ENCODE peak calls at places on chromosomes 11 and 22, in six cellular contexts. W, E, U, V, I and Y are unnamed samples.
A peak's percentile ranks its signal among the peaks of the same experiment; 100 is the strongest.

GRCh38 chr22:48357961-48358360 is 1469.7 kb downstream of the BRD1 start:
- DNase-seq in E (no peak), U (no peak), W (no peak), V (no peak), I (no peak), Y (no peak)

GRCh38 chr11:134164490-134165370 is 59.0 kb downstream of the NCAPD3 start:
- DNase-seq in V (no peak), I (peak; percentile 6), U (no peak), W (no peak), E (no peak), Y (no peak)

GRCh38 chr11:86632499-86633269 is 39.7 kb downstream of the ME3 start:
- DNase-seq in I (peak; percentile 28), W (peak; percentile 88), E (peak; percentile 84), U (no peak), V (no peak), Y (no peak)

GRCh38 chr11:118415739-118416068 is 14.3 kb downstream of the ATP5MG start:
- DNase-seq in V (peak; percentile 40), W (peak; percentile 94), I (no peak), U (no peak), E (peak; percentile 66), Y (no peak)

GRCh38 chr11:2462986-2463765 is 18.4 kb downstream of the KCNQ1 start:
- DNase-seq in V (peak; percentile 87), E (no peak), I (peak; percentile 65), U (peak; percentile 76), W (no peak), Y (peak; percentile 65)

GRCh38 chr11:113401718-113402117 is 14.1 kb downstream of the ANKK1 start:
- DNase-seq in E (peak; percentile 68), W (peak; percentile 36), I (no peak), V (peak; percentile 70), U (no peak), Y (peak; percentile 45)

GRCh38 chr11:79308429-79308828 is 132.4 kb downstream of the TENM4 start:
- DNase-seq in V (no peak), I (no peak), E (no peak), W (no peak), U (no peak), Y (no peak)

GRCh38 chr11:78902771-78903507 is 328.3 kb upstream of the NARS2 start:
- DNase-seq in U (no peak), V (no peak), E (no peak), W (no peak), I (no peak), Y (no peak)

GRCh38 chr11:119685073-119685746 is 43.8 kb downstream of the NECTIN1 start:
- DNase-seq in V (no peak), W (no peak), E (no peak), I (no peak), U (no peak), Y (no peak)
- H3K27ac ChIP-seq in V (no peak overlapping the region), W (no peak overlapping the region), E (peak overlapping the region; percentile 98), I (no peak overlapping the region), U (peak overlapping the region; percentile 87), Y (no peak overlapping the region)

GRCh38 chr22:22895776-22896445 is 8.3 kb downstream of the IGLL5 start:
- DNase-seq in V (no peak), I (no peak), U (peak; percentile 50), E (no peak), W (no peak), Y (no peak)

GRCh38 chr22:22896601-22897000 is 9.0 kb downstream of the IGLL5 start:
- DNase-seq in W (no peak), I (no peak), V (no peak), U (peak; percentile 9), E (no peak), Y (no peak)

GRCh38 chr22:22897947-22898346 is 10.3 kb downstream of the IGLL5 start:
- DNase-seq in U (peak; percentile 24), I (no peak), W (no peak), V (no peak), E (no peak), Y (no peak)

GRCh38 chr22:22894740-22895731 is 7.4 kb downstream of the IGLL5 start:
- DNase-seq in U (peak; percentile 56), I (no peak), E (no peak), W (no peak), V (peak; percentile 11), Y (no peak)

DNA sequence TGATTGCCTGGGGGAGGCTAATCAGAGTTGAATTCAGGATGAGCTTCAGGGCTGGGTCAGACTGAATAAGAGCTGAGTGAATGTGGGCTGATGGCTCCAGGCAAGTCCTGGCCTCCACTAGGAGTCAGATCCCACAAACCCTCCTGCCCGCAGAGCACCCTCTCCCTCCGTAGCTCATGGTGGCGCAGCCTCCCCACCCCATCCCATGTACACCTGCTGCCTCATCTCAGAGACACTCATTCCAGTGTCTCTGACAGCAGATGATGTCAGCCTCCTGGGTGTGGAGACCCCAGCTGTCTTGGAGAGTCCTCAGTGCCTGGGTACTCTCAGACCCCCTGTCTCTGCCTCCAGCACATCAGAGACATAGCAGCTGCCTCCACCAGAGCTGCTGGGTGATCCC is 9.4 kb downstream of the IGLL5 start:
- DNase-seq in I (no peak), U (peak; percentile 28), E (no peak), W (no peak), V (no peak), Y (no peak)
- TF ChIP-seq CTCF in I (no peak), U (no peak), E (no peak), W (no peak), V (no peak), Y (no peak)

GRCh38 chr22:46042786-46043185 is 65.8 kb upstream of the WNT7B start:
- DNase-seq in W (no peak), I (no peak), U (peak; percentile 79), V (no peak), E (no peak), Y (peak; percentile 69)
- H3K27ac ChIP-seq in W (no peak overlapping the region), I (no peak overlapping the region), U (peak overlapping the region; percentile 98), V (peak overlapping the region; percentile 93), E (no peak overlapping the region), Y (peak overlapping the region; percentile 94)

GRCh38 chr11:1387961-1388762 is 1.6 kb upstream of the BRSK2 start:
- DNase-seq in E (no peak), V (peak; percentile 19), W (no peak), U (no peak), I (peak; percentile 18), Y (no peak)
- TF ChIP-seq CTCF in E (no peak), V (no peak), W (no peak), U (no peak), I (peak; percentile 79), Y (no peak)

GRCh38 chr11:29025001-29025400 is 916.8 kb downstream of the METTL15 start:
- DNase-seq in U (no peak), E (no peak), I (no peak), V (no peak), W (peak; percentile 13), Y (no peak)
- H3K27ac ChIP-seq in U (no peak overlapping the region), E (no peak overlapping the region), I (no peak overlapping the region), V (no peak overlapping the region), W (no peak overlapping the region), Y (no peak overlapping the region)

DNA sequence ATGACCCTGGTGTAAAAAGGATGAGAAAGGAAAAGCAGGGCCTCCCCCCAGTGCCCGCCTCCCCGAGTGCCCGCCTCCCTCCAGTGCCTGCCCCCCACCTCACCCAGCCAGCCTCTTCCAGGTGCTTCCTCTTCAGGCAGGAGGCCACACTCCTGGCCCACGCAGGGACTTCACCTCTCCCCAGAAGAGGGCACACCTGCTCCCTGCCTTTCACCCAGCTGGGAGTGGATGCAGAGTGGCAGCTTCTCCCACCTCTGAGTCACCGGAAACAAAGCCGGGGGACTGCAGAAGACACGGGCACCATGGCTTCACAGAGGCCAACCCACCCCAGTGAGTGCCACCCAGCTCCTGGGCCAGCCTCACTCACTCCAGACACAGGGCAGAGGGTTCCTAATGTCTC is 16.1 kb downstream of the CPT1A start:
- DNase-seq in E (no peak), I (peak; percentile 58), U (no peak), W (no peak), V (peak; percentile 90), Y (no peak)
- TF ChIP-seq CTCF in E (peak; percentile 48), I (peak; percentile 81), U (no peak), W (no peak), V (peak; percentile 52), Y (no peak)

DNA sequence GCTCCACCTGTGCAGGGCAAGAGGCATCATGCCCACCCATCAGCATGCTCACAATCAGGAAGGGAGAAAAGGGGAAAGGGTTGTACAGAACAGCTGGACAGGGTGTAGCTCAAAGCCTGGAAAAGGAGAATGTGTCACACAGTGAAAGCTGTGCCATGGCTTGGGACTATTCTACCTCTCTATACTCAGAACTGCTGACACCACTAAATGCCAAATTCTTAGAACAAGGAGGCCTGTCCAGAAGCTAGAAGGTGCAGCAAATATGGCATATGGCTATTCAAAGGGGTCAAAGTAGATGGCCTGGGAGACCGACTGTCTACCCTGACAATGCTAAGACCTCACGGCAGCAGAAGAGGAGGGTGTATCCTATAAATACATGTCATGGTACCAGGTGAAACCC is 12.8 kb downstream of the HPS4 start:
- DNase-seq in W (no peak), I (no peak), V (no peak), E (no peak), U (no peak), Y (no peak)
- H3K27ac ChIP-seq in W (no peak overlapping the region), I (no peak overlapping the region), V (no peak overlapping the region), E (peak overlapping the region; percentile 89), U (no peak overlapping the region), Y (no peak overlapping the region)